ENCODE peak calls at places on chromosome 2, in nine cellular contexts. D is left ventricle myocardium inferior, C is epithelial cell of esophagus, T is mucosa of descending colon, H is GM06990, N is prostate gland, I is cardiac muscle cell, G is neural progenitor cell, P is AG04450. Z is an unnamed sample.

GRCh38 chr2:61855178-61855523 is 1.3 kb upstream of the FAM161A start:
- DNase-seq in D (no peak), C (peak; percentile 19), T (peak; percentile 19), H (no peak), N (peak; percentile 12), I (no peak), G (peak; percentile 51), P (no peak), Z (no peak)

GRCh38 chr2:100470898-100471514 is 724 bp downstream of the NMS start:
- DNase-seq in D (peak; percentile 17), C (peak; percentile 4), T (peak; percentile 19), H (no peak), N (no peak), I (peak; percentile 78), G (peak; percentile 80), P (no peak), Z (peak; percentile 3)

GRCh38 chr2:95343429-95344207 is 46.5 kb downstream of the KCNIP3 start:
- DNase-seq in D (peak; percentile 8), C (peak; percentile 20), T (no peak), H (no peak), N (no peak), I (no peak), G (no peak), P (no peak), Z (no peak)

GRCh38 chr2:218005486-218005885 is 2.7 kb upstream of the TNS1 start:
- DNase-seq in D (no peak), C (peak; percentile 39), T (no peak), H (no peak), N (no peak), I (no peak), G (no peak), P (no peak), Z (no peak)

GRCh38 chr2:15159751-15160177 is 401.4 kb downstream of the NBAS start:
- DNase-seq in D (no peak), C (peak; percentile 53), T (peak; percentile 58), H (no peak), N (no peak), I (peak; percentile 36), G (peak; percentile 54), P (peak; percentile 23), Z (peak; percentile 70)

GRCh38 chr2:103161456-103162289 is 399.8 kb downstream of the TMEM182 start:
- DNase-seq in D (no peak), C (peak; percentile 69), T (peak; percentile 74), H (no peak), N (peak; percentile 10), I (peak; percentile 76), G (peak; percentile 79), P (no peak), Z (peak; percentile 43)

GRCh38 chr2:10079192-10079930 is 850 bp downstream of the CYS1 start:
- DNase-seq in D (peak; percentile 54), C (peak; percentile 32), T (no peak), H (peak; percentile 53), N (peak; percentile 41), I (peak; percentile 59), G (peak; percentile 65), P (no peak), Z (peak; percentile 84)

GRCh38 chr2:223519471-223519870 is 82.7 kb downstream of the SCG2 start:
- DNase-seq in D (no peak), C (no peak), T (no peak), H (no peak), N (no peak), I (no peak), G (no peak), P (no peak), Z (no peak)

GRCh38 chr2:26255735-26256384 is 11.1 kb downstream of the HADHB start:
- DNase-seq in D (no peak), C (no peak), T (no peak), H (no peak), N (peak; percentile 25), I (no peak), G (no peak), P (no peak), Z (no peak)

GRCh38 chr2:239690651-239691631 is 290.1 kb upstream of the HDAC4 start:
- DNase-seq in D (no peak), C (no peak), T (no peak), H (no peak), N (no peak), I (no peak), G (no peak), P (no peak), Z (no peak)

DNA sequence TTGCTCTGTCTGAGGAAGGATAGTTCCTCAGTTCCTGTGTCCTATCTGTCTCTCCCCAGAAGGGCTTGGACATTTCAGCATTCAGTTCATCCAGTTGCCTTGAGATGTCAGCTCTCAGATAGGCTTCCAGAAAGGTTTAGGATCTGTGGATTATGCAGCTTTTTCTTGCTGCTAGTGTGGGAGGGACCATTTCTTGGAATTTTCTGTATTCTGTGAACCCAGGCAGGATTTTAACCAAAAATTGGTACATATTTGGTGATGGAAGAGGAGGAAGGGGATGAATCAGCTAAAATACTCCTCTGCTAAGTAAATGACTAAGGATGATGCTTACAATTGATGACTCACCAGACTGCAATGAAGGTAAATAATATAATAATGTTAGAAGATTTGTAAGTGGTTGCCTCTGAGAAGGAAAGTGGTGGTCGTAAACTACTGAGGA is 58.6 kb upstream of the DOCK10 start:
- DNase-seq in D (no peak), C (peak; percentile 87), T (no peak), H (no peak), N (no peak), I (no peak), G (no peak), P (peak; percentile 81), Z (peak; percentile 94)
- H3K4me3 ChIP-seq in D (no peak overlapping the region), C (no peak overlapping the region), T (no peak overlapping the region), H (no peak overlapping the region), N (no peak overlapping the region), I (no peak overlapping the region), G (no peak overlapping the region), P (no peak overlapping the region), Z (no peak overlapping the region)

DNA sequence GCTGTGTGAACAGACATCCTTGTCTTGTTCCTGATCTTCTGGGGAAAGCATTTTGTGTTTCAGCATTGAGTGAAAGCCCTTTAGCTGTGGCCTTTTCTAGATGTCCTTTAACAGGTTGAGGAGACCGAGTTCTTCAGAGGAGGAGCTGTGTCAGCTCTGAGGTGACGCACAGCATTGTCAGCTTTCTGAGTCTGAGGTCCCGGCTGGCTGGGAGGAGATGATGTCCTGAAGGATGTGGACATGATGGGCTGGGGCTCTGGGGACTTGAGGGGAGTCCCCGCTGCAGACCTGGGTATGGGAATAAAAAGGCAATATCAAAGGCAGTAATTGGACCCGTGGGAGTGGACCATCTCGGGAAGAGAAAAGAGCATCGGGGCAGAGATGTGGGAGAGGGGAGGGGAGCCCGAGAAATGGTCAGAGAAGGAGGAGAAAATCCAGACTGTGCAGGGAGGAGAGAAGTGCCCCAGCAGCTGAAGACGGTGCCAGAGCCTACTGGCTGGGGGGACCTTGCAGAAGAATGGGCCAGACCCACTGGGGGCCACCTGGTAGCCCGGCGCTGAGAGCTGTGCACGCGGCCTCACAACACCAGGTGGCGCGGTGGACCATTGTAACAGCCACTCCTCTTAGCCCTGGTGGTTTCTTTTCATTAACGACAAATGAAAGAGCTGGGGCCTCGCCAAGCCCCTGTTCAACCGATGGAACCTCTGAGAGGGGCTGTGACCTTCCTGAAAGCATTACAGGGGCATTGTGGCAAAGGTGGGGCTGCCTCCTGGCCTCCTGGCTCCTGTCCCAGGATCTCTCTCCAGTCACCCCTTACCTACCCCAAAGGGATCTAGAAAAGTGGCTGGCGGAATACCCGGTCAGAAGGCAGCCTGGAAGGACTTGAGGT is 61.6 kb downstream of the ST3GAL5 start:
- DNase-seq in D (peak; percentile 74), C (peak; percentile 58), T (peak; percentile 86), H (peak; percentile 77), N (peak; percentile 63), I (peak; percentile 80), G (peak; percentile 87), P (no peak), Z (peak; percentile 68)
- TF ChIP-seq CTCF in D (peak; percentile 96), C (peak; percentile 82), T (peak; percentile 70), H (peak; percentile 89), N (peak; percentile 94), I (peak; percentile 80), G (peak; percentile 87), P (peak; percentile 86), Z (peak; percentile 91)

GRCh38 chr2:156458229-156458584 is 22.0 kb downstream of the GPD2 start:
- DNase-seq in D (no peak), C (peak; percentile 71), T (no peak), H (no peak), N (no peak), I (no peak), G (no peak), P (no peak), Z (peak; percentile 51)

GRCh38 chr2:156455366-156455975 is 19.3 kb downstream of the GPD2 start:
- DNase-seq in D (no peak), C (peak; percentile 85), T (no peak), H (no peak), N (no peak), I (no peak), G (no peak), P (no peak), Z (peak; percentile 51)

GRCh38 chr2:156456616-156457015 is 20.4 kb downstream of the GPD2 start:
- DNase-seq in D (no peak), C (peak; percentile 59), T (no peak), H (peak; percentile 33), N (no peak), I (no peak), G (no peak), P (no peak), Z (no peak)

GRCh38 chr2:156459720-156460119 is 23.5 kb downstream of the GPD2 start:
- DNase-seq in D (no peak), C (no peak), T (no peak), H (no peak), N (no peak), I (peak; percentile 57), G (no peak), P (no peak), Z (no peak)

DNA sequence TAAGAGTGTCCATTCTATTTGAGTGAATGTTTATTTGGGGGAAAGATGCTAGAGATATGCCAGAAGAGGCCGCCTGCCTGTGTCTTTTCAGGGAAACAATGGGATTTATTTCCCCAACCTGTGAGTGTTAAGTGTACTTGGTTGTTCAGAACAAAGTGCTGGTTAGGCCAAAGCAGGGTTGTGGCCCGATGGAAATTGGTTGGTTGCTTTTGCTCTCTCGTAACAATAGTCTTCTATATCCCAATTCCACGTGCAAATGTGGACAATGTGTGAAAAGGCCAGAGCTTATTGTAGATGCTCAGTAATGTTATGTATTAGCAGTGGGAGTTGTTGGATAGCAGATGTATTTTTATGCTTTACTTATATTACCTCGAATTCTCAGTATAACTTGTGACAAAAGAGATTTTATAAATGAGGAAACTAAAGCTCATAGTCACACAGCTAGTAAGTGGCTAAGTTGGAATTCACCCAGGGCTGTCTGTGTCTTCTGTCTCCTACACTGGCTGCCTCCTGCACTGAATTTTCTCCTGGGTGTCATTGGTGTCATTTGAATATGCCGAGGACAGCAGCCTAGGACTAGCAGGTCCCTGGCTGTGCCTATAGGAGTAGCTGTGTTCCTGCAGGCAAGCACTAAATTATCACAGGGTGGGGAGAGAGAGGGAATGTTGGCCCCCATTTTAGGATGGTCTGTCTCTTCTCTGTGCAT is 21.5 kb downstream of the GPD2 start:
- DNase-seq in D (no peak), C (no peak), T (no peak), H (no peak), N (no peak), I (peak; percentile 28), G (peak; percentile 6), P (no peak), Z (no peak)
- H3K4me3 ChIP-seq in D (no peak overlapping the region), C (no peak overlapping the region), T (no peak overlapping the region), H (no peak overlapping the region), N (no peak overlapping the region), I (no peak overlapping the region), G (no peak overlapping the region), P (no peak overlapping the region), Z (no peak overlapping the region)

DNA sequence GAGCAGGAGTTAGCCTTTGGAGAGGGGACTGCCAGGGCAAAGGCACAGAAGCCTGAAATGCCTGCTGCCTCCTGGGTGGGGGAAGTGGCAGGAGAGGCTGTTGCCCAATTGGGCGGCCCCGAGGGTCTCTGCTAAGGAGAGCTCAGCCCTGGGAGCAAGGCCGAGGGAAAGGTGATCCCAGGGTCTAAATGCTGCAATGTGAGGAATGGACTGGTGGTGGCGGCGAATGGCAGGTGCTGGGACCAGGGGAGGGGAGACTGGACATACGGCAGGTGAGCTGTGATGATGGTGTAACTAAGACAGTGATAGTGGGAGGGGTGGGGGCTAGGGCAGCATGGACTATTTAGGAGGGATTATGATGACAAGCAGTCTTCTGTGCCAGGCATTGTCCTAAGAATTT is 104.0 kb downstream of the DYSF start:
- DNase-seq in D (no peak), C (no peak), T (no peak), H (no peak), N (no peak), I (no peak), G (no peak), P (no peak), Z (no peak)
- TF ChIP-seq CTCF in D (no peak), C (no peak), T (no peak), H (no peak), N (no peak), I (no peak), G (no peak), P (no peak), Z (no peak)

Z was measured in fibroblast of the aortic adventitia.